ENCODE peak calls at places on chromosomes 11 and 22, in seven cellular contexts. Z is fibroblast of the aortic adventitia, H is HFFc6, W is astrocyte of the spinal cord, P is WTC11, N is cardiac fibroblast, D is mammary epithelial cell. B is an unnamed sample.

GRCh38 chr22:43745783-43746356 is 66.2 kb downstream of the EFCAB6 start:
- DNase-seq in Z (no peak), H (no peak), W (no peak), P (no peak), N (no peak), D (no peak), B (no peak)

GRCh38 chr22:29150701-29151100 is 55.0 kb upstream of the EMID1 start:
- DNase-seq in Z (no peak), H (no peak), W (no peak), P (no peak), N (no peak), D (no peak), B (no peak)

GRCh38 chr11:8638300-8638699 is 44.2 kb downstream of the TRIM66 start:
- DNase-seq in Z (peak), H (peak), W (peak), P (no peak), N (peak), D (no peak), B (no peak)

GRCh38 chr11:121446752-121447156 is 5.4 kb upstream of the SORL1 start:
- DNase-seq in Z (peak), H (no peak), W (peak), P (no peak), N (no peak), D (no peak), B (no peak)

GRCh38 chr11:61042961-61043540 is 59.2 kb upstream of the CD5 start:
- DNase-seq in Z (no peak), H (no peak), W (no peak), P (no peak), N (no peak), D (no peak), B (no peak)

GRCh38 chr11:30917859-30918478 is 331.8 kb upstream of the MPPED2 start:
- DNase-seq in Z (peak), H (peak), W (peak), P (no peak), N (peak), D (peak), B (peak)

GRCh38 chr11:18650859-18651557 is 16.9 kb upstream of the SPTY2D1 start:
- DNase-seq in Z (peak), H (peak), W (peak), P (peak), N (peak), D (no peak), B (peak)

GRCh38 chr11:68780829-68781228 is 29.5 kb upstream of the TESMIN start:
- DNase-seq in Z (peak), H (no peak), W (no peak), P (peak), N (peak), D (no peak), B (peak)

GRCh38 chr11:118705111-118705741 is 25.8 kb upstream of the TREH start:
- DNase-seq in Z (no peak), H (no peak), W (no peak), P (no peak), N (no peak), D (no peak), B (no peak)

GRCh38 chr22:48906177-48906835 is 921.4 kb downstream of the BRD1 start:
- DNase-seq in Z (no peak), H (no peak), W (no peak), P (no peak), N (no peak), D (no peak), B (no peak)

GRCh38 chr11:12768731-12769673 is 94.8 kb downstream of the TEAD1 start:
- DNase-seq in Z (no peak), H (no peak), W (no peak), P (no peak), N (no peak), D (no peak), B (no peak)

GRCh38 chr22:46067159-46068111 is 82.9 kb upstream of the PPARA start:
- DNase-seq in Z (peak), H (no peak), W (peak), P (peak), N (no peak), D (peak), B (no peak)

GRCh38 chr22:24981656-24982055 is 29.1 kb downstream of the KIAA1671 start:
- DNase-seq in Z (no peak), H (no peak), W (no peak), P (no peak), N (no peak), D (no peak), B (no peak)

GRCh38 chr22:20431520-20432237 is 5.9 kb downstream of the SCARF2 start:
- DNase-seq in Z (no peak), H (no peak), W (no peak), P (peak), N (no peak), D (no peak), B (no peak)

GRCh38 chr22:45602824-45603301 is 68.8 kb upstream of the ATXN10 start:
- DNase-seq in Z (peak), H (peak), W (no peak), P (peak), N (peak), D (no peak), B (no peak)

GRCh38 chr11:120182790-120183491 is 27.9 kb upstream of the OAF start:
- DNase-seq in Z (peak), H (no peak), W (no peak), P (peak), N (peak), D (no peak), B (peak)

GRCh38 chr11:90594658-90595057 is 371.8 kb upstream of the CHORDC1 start:
- DNase-seq in Z (no peak), H (no peak), W (no peak), P (no peak), N (no peak), D (no peak), B (no peak)

GRCh38 chr11:48055292-48056132 is 75.2 kb downstream of the PTPRJ start:
- DNase-seq in Z (peak), H (no peak), W (peak), P (no peak), N (peak), D (peak), B (peak)

GRCh38 chr11:71252782-71253730 is 679 bp upstream of the SHANK2 start:
- DNase-seq in Z (peak), H (peak), W (peak), P (peak), N (peak), D (no peak), B (peak)

GRCh38 chr11:71252434-71252781 is at the start of gene SHANK2:
- DNase-seq in Z (no peak), H (no peak), W (no peak), P (peak), N (no peak), D (no peak), B (no peak)

GRCh38 chr11:71251159-71251721 is 1.1 kb downstream of the SHANK2 start:
- DNase-seq in Z (no peak), H (no peak), W (no peak), P (no peak), N (peak), D (no peak), B (no peak)

GRCh38 chr11:71250512-71251158 is 1.7 kb downstream of the SHANK2 start:
- DNase-seq in Z (no peak), H (no peak), W (no peak), P (no peak), N (no peak), D (no peak), B (no peak)

DNA sequence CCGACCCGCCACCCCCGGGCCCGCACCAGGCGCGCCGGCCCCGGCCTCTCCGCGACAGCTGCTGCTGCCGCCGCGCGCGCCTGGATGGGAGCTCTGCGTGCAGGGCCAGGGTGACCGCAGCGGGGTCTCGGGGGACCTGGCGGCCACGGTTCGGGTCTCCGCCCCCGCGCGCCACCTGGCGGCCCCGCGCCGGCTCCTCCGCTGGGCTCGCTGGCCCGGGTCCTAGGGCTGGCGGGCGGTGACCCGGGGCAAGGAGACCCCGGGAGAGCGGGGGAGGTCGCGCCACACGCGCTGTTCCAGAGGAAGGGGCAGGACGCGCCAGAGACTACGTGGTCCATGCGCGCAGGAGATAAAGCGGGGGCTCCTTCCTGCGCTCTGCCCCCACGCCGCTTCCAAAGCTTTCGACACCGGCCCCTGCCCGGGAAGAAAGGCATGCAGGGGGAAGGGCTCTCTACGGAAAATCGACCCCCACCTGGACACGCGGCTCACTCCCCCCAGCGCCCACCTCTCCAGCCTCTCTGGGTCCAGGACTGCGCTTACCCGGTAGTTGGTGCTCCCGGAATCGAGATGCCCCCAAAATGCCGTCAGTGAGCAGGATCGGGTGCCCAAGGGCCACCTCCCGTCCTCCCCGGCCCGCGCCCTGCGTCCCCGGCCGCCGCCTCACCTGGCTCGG is 480 bp downstream of the SHANK2 start:
- DNase-seq in Z (no peak), H (no peak), W (no peak), P (peak), N (no peak), D (no peak), B (no peak)
- TF ChIP-seq CTCF in Z (no peak), H (peak), W (peak), P (peak), N (no peak), D (peak), B (peak)

DNA sequence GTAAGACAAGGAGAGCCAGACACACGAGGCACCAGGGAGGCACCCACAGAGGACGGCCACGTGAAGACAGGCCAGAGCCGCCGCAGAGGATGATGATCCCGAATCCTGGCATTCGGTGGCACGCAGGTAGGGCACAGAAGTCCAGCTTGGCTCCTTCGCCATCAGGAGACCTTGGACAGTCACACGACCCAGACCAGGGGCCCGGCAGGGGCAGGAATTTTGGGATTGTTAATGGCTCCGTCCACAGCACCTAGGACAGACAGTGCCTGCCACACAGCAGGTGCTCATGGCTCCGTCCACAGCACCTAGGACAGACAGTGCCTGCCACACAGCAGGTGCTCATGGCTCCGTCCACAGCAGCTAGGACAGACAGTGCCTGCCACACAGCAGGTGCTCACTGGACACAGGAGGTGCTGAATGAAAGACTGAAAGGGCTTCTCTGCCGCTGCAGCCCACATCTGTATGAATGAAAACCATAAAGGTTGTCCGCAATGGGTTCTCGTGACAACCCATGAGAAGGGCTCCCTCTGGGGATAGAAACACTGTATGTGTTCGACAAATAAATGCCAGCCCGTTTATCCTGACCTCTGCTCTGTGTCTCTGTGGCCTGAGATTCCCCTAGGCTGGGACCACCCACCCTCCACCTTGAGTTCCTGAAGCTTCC is 341.6 kb downstream of the CTTN start:
- DNase-seq in Z (no peak), H (no peak), W (no peak), P (peak), N (no peak), D (no peak), B (no peak)
- TF ChIP-seq CTCF in Z (no peak), H (no peak), W (no peak), P (no peak), N (no peak), D (no peak), B (no peak)

GRCh38 chr22:35967046-35967397 is 61.6 kb downstream of the RBFOX2 start:
- DNase-seq in Z (no peak), H (no peak), W (no peak), P (no peak), N (no peak), D (no peak), B (no peak)

GRCh38 chr22:35970601-35971417 is 57.8 kb downstream of the RBFOX2 start:
- DNase-seq in Z (no peak), H (no peak), W (no peak), P (no peak), N (no peak), D (no peak), B (no peak)

GRCh38 chr22:35961480-35961902 is 67.1 kb downstream of the RBFOX2 start:
- DNase-seq in Z (peak), H (peak), W (peak), P (peak), N (peak), D (no peak), B (peak)

GRCh38 chr22:35963237-35963810 is 65.3 kb downstream of the RBFOX2 start:
- DNase-seq in Z (no peak), H (no peak), W (no peak), P (no peak), N (peak), D (no peak), B (no peak)

DNA sequence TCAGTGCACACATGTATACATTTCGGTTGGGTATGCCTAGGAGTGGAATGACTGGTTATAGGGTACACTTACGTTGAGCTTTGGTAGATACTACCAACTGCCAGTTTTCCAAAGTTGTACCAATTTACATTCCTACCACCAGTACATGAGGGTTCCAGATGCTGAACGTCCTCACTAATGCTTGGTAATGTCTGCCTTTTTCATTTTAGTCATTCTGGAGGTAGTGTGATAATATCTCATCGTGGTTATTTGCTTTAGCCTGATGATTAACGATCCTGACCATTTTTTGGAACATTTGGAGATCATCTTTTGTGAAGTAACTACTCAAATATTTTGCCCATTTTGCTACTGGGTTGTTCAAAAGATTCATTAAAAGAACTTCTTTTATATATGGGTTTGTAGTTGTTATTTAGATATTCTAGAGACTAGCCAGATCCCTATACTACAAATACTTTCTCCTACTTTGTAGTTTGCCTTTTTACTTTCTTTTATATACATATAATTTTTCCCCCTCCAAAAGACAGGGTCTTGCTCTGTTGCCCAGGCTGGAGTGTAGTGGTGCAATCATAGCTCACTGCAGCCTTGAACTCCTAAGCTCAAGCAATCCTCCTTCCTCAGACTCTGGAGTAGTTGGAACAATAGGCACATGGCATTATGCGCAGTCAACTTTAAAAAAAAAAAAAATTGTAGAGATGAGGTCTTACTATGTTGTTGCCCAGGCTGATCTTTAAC is 62.1 kb downstream of the RBFOX2 start:
- DNase-seq in Z (no peak), H (peak), W (no peak), P (no peak), N (no peak), D (no peak), B (no peak)
- TF ChIP-seq CTCF in Z (peak), H (peak), W (no peak), P (no peak), N (peak), D (peak), B (no peak)

GRCh38 chr11:65899356-65900124 is 648 bp downstream of the FOSL1 start:
- DNase-seq in Z (peak), H (peak), W (peak), P (peak), N (peak), D (no peak), B (no peak)
- TF ChIP-seq CTCF in Z (no peak), H (peak), W (no peak), P (no peak), N (no peak), D (no peak), B (no peak)

B was measured in bronchial epithelial cell.